ENCODE peak calls at places on chromosomes 11 and 22, in six cellular contexts. E is stomach; P is B cell; L is H7; A is stimulated activated naive CD8-positive, alpha-beta T cell treated with anti-CD3 and anti-CD28 coated beads, Interleukin-15, Interleukin-2, amounts not matched to agents 100 U/mL and 50 U/mL, for 24 hours; B is lower leg skin. N is an unnamed sample.
A peak's percentile ranks its signal among the peaks of the same experiment; 100 is the strongest.

GRCh38 chr11:1111545-1112212 is 37.0 kb downstream of the MUC2 start:
- DNase-seq in A (no peak), B (no peak), E (no peak), P (no peak), L (peak; percentile 25), N (no peak)

GRCh38 chr22:24271406-24271760 is 752 bp downstream of the SPECC1L start:
- DNase-seq in A (no peak), E (no peak), B (no peak), P (no peak), L (no peak), N (no peak)

GRCh38 chr11:46277313-46277622 is 194 bp upstream of the CREB3L1 start:
- DNase-seq in B (peak; percentile 63), A (no peak), E (no peak), L (no peak), P (no peak), N (no peak)

GRCh38 chr22:35894937-35895708 is 133.5 kb downstream of the RBFOX2 start:
- DNase-seq in B (peak; percentile 36), E (no peak), P (no peak), L (no peak), A (no peak), N (no peak)

GRCh38 chr11:2759228-2760195 is 59.7 kb upstream of the KCNQ1OT1 start:
- DNase-seq in E (peak; percentile 20), A (no peak), P (no peak), B (no peak), L (peak; percentile 53), N (no peak)

GRCh38 chr11:114479331-114479730 is 40.1 kb downstream of the REXO2 start:
- DNase-seq in E (no peak), A (no peak), L (no peak), B (no peak), P (no peak), N (no peak)

GRCh38 chr11:44047931-44048431 is at the start of gene ACCSL:
- DNase-seq in B (no peak), A (no peak), E (no peak), P (no peak), L (no peak), N (no peak)

GRCh38 chr11:69801513-69802335 is 17.5 kb downstream of the FGF3 start:
- DNase-seq in L (peak; percentile 94), B (no peak), A (peak; percentile 59), E (peak; percentile 30), P (no peak), N (no peak)

GRCh38 chr22:37848587-37849088 is 581 bp upstream of the EIF3L start:
- DNase-seq in P (no peak), E (no peak), L (no peak), A (no peak), B (no peak), N (no peak)